ENCODE peak calls at places on chromosomes 1 and 21, in eight cellular contexts. Q, H, I, U, Z, L, E and M are unnamed samples.

GRCh38 chr1:221166559-221167318 is 287.5 kb downstream of the HLX start:
- DNase-seq in E (no peak), L (no peak), I (no peak), U (no peak), Z (no peak), Q (no peak), H (no peak), M (no peak)

GRCh38 chr1:162213281-162213909 is 143.9 kb downstream of the NOS1AP start:
- DNase-seq in I (no peak), U (no peak), L (no peak), E (no peak), Q (peak; percentile 94), H (no peak), Z (peak; percentile 2), M (peak; percentile 36)

GRCh38 chr1:35931424-35932157 is 686 bp downstream of the AGO3 start:
- DNase-seq in L (no peak), I (no peak), Z (peak; percentile 5), H (no peak), Q (peak; percentile 37), U (peak; percentile 17), E (peak; percentile 15), M (peak; percentile 13)

GRCh38 chr1:19406680-19407079 is 78.7 kb downstream of the CAPZB start:
- DNase-seq in H (no peak), Z (no peak), U (no peak), I (no peak), L (no peak), Q (no peak), E (no peak), M (no peak)

GRCh38 chr1:179146916-179147315 is 65.0 kb downstream of the TOR3A start:
- DNase-seq in Z (peak; percentile 61), E (no peak), L (no peak), Q (no peak), U (peak; percentile 75), I (no peak), H (no peak), M (no peak)

GRCh38 chr1:244322791-244323521 is 128.8 kb downstream of the ADSS2 start:
- DNase-seq in U (peak; percentile 99), I (peak; percentile 98), L (no peak), H (peak; percentile 69), Z (peak; percentile 98), Q (peak; percentile 81), E (peak; percentile 92), M (peak; percentile 98)

GRCh38 chr1:38131024-38131585 is 84.5 kb upstream of the POU3F1 start:
- DNase-seq in I (no peak), U (no peak), Z (peak; percentile 42), H (no peak), E (no peak), Q (no peak), L (no peak), M (no peak)

GRCh38 chr1:1128454-1129139 is 12.7 kb upstream of the C1orf159 start:
- DNase-seq in Z (no peak), Q (no peak), H (no peak), U (no peak), E (no peak), I (no peak), L (no peak), M (no peak)

GRCh38 chr1:10679521-10680220 is 116.8 kb downstream of the CASZ1 start:
- DNase-seq in Q (peak; percentile 76), Z (peak; percentile 62), E (no peak), L (peak; percentile 83), H (peak; percentile 96), U (peak; percentile 50), I (peak; percentile 16), M (peak; percentile 69)

GRCh38 chr1:234721476-234722266 is 111.7 kb upstream of the IRF2BP2 start:
- DNase-seq in Z (peak; percentile 98), L (no peak), E (no peak), Q (peak; percentile 62), U (peak; percentile 91), I (peak; percentile 68), H (no peak), M (peak; percentile 95)

GRCh38 chr1:3788756-3789420 is 7.4 kb downstream of the LRRC47 start:
- DNase-seq in Z (no peak), U (no peak), H (peak; percentile 44), L (no peak), E (no peak), Q (no peak), I (no peak), M (no peak)

GRCh38 chr1:207868252-207868768 is 42.6 kb downstream of the CD34 start:
- DNase-seq in E (no peak), L (peak; percentile 58), Z (no peak), U (peak; percentile 61), I (no peak), H (peak; percentile 63), Q (peak; percentile 79), M (peak; percentile 23)

GRCh38 chr21:28516011-28516410 is 476.7 kb downstream of the LTN1 start:
- DNase-seq in I (no peak), Z (no peak), Q (no peak), L (no peak), U (no peak), E (no peak), H (no peak), M (no peak)

GRCh38 chr21:28518620-28519019 is 474.1 kb downstream of the LTN1 start:
- DNase-seq in Z (peak; percentile 35), E (no peak), H (no peak), I (no peak), L (no peak), U (peak; percentile 49), Q (no peak), M (no peak)

GRCh38 chr21:28513450-28513849 is 479.2 kb downstream of the LTN1 start:
- DNase-seq in E (no peak), Q (no peak), H (no peak), Z (peak; percentile 23), L (no peak), I (no peak), U (no peak), M (peak; percentile 6)

GRCh38 chr21:28521932-28522826 is 470.5 kb downstream of the LTN1 start:
- DNase-seq in I (peak; percentile 74), E (no peak), Z (peak; percentile 79), H (peak; percentile 63), L (no peak), U (peak; percentile 86), Q (no peak), M (peak; percentile 84)

GRCh38 chr21:28516996-28517592 is 475.6 kb downstream of the LTN1 start:
- DNase-seq in E (peak; percentile 15), Z (no peak), Q (peak; percentile 44), L (peak; percentile 85), U (peak; percentile 65), H (peak; percentile 96), I (no peak), M (peak; percentile 58)
- TF ChIP-seq CTCF in E (peak; percentile 75), Z (peak; percentile 32), Q (peak; percentile 57), L (peak; percentile 91), U (peak; percentile 65), H (peak; percentile 95), I (peak; percentile 49), M (peak; percentile 79)

DNA sequence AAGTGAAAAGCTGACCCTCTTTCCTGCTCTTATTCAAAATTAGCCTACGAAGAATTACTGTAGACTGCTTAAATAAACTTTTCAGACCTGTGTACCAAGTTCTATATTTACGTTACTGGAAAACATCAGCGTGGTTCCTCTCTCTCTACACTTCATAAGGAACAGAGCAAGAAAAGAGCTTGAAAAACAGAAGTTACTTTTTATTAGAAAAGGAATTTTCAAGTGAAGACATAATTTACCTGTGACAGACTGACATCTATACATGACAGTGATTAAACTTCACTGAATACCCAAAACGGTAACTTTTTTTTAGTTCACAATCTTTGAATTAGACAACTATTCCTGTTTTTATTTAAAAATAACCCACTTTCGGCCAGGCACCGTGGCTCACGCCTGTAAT is 2.7 kb downstream of the ENAH start:
- DNase-seq in Z (no peak), U (peak; percentile 10), I (no peak), L (no peak), Q (no peak), E (no peak), H (no peak), M (no peak)
- H3K4me3 ChIP-seq in Z (peak overlapping the region; percentile 94), U (peak overlapping the region; percentile 96), I (no peak overlapping the region), L (peak overlapping the region; percentile 22), Q (peak overlapping the region; percentile 4), E (peak overlapping the region; percentile 89), H (peak overlapping the region; percentile 98), M (no peak overlapping the region)

GRCh38 chr1:77385551-77385950 is 103.7 kb downstream of the AK5 start:
- DNase-seq in H (no peak), E (no peak), L (no peak), I (no peak), Q (no peak), Z (peak; percentile 30), U (peak; percentile 25), M (peak; percentile 20)

GRCh38 chr1:77386276-77386675 is 104.5 kb downstream of the AK5 start:
- DNase-seq in Q (no peak), E (no peak), H (no peak), I (no peak), U (no peak), Z (peak; percentile 9), L (no peak), M (no peak)

GRCh38 chr1:77378723-77379533 is 97.1 kb downstream of the AK5 start:
- DNase-seq in H (no peak), Z (peak; percentile 74), U (no peak), E (no peak), L (no peak), Q (no peak), I (no peak), M (peak; percentile 90)

GRCh38 chr1:77382361-77382760 is 100.5 kb downstream of the AK5 start:
- DNase-seq in Q (no peak), L (no peak), U (peak; percentile 32), I (no peak), H (no peak), E (no peak), Z (peak; percentile 66), M (peak; percentile 28)

DNA sequence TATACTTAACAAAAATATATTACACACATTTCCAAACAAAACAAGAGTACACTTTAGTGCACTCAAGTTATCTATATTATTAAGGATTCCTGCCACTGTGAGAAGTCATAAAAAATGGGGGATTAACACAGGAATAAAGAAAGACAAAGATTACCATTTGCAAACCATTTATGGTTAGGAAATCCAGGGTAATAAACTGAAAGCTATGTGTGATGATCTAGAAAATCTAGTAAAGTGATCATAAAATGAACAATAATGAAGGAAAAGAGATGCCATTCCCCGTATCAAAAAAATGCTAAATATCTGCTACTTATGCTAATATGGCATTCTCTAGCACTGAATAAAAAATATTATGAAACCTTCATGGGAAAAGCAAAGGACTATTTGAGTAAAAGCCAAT is 101.4 kb downstream of the AK5 start:
- DNase-seq in E (no peak), I (no peak), U (no peak), Z (no peak), L (no peak), Q (no peak), H (no peak), M (no peak)
- TF ChIP-seq CTCF in E (no peak), I (no peak), U (no peak), Z (no peak), L (no peak), Q (no peak), H (no peak), M (no peak)

GRCh38 chr1:229627003-229627402 is 956 bp downstream of the URB2 start:
- DNase-seq in Z (no peak), H (no peak), U (no peak), I (no peak), L (no peak), E (no peak), Q (no peak), M (no peak)
- H3K4me3 ChIP-seq in Z (peak overlapping the region; percentile 84), H (peak overlapping the region; percentile 97), U (peak overlapping the region; percentile 100), I (peak overlapping the region; percentile 72), L (peak overlapping the region; percentile 100), E (peak overlapping the region; percentile 95), Q (peak overlapping the region; percentile 94), M (peak overlapping the region; percentile 94)